ENCODE peak calls at places on chromosome 13, in eight cellular contexts. Y, K, H, F, T, D, L and C are unnamed samples.

GRCh38 chr13:23516706-23517105 is 53.5 kb upstream of the TNFRSF19 start:
- DNase-seq in Y (no peak), K (no peak), H (no peak), F (no peak), T (no peak), D (no peak), L (no peak), C (no peak)

GRCh38 chr13:112102243-112102642 is 35.3 kb downstream of the SOX1 start:
- DNase-seq in Y (no peak), K (no peak), H (no peak), F (no peak), T (no peak), D (no peak), L (no peak), C (no peak)

GRCh38 chr13:27621116-27621365 is 651 bp upstream of the POLR1D start:
- DNase-seq in Y (no peak), K (no peak), H (no peak), F (no peak), T (no peak), D (no peak), L (no peak), C (no peak)

GRCh38 chr13:41470187-41470586 is 12.8 kb downstream of the RGCC start:
- DNase-seq in Y (no peak), K (no peak), H (no peak), F (no peak), T (no peak), D (no peak), L (no peak), C (no peak)

GRCh38 chr13:111503905-111504695 is 183.7 kb downstream of the TEX29 start:
- DNase-seq in Y (no peak), K (no peak), H (no peak), F (no peak), T (no peak), D (no peak), L (no peak), C (no peak)

GRCh38 chr13:113608246-113608635 is 23.7 kb downstream of the TFDP1 start:
- DNase-seq in Y (no peak), K (no peak), H (no peak), F (no peak), T (no peak), D (no peak), L (no peak), C (no peak)

GRCh38 chr13:45289936-45290563 is 50.9 kb downstream of the TPT1 start:
- DNase-seq in Y (no peak), K (no peak), H (no peak), F (no peak), T (no peak), D (no peak), L (no peak), C (no peak)

GRCh38 chr13:67515895-67516294 is 285.8 kb upstream of the PCDH9 start:
- DNase-seq in Y (no peak), K (peak), H (no peak), F (no peak), T (no peak), D (no peak), L (no peak), C (peak)

GRCh38 chr13:22211876-22212275 is 541.0 kb downstream of the FGF9 start:
- DNase-seq in Y (no peak), K (no peak), H (no peak), F (no peak), T (no peak), D (no peak), L (no peak), C (no peak)